ENCODE peak calls at places on chromosomes 7 and 10, in four cellular contexts. K is fibroblast of lung, L is coronary artery, M is skeletal muscle cell. J is an unnamed sample.

GRCh38 chr10:108556176-108556575 is 1367.1 kb downstream of the XPNPEP1 start:
- DNase-seq in K (no peak), L (no peak), M (peak; percentile 60), J (no peak)

GRCh38 chr10:60572511-60573194 is 183.0 kb upstream of the ANK3 start:
- DNase-seq in K (peak; percentile 63), L (no peak), M (peak; percentile 66), J (no peak)

GRCh38 chr10:19689231-19689630 is 127.0 kb upstream of the PLXDC2 start:
- DNase-seq in K (no peak), L (no peak), M (no peak), J (no peak)

GRCh38 chr10:44673245-44673999 is 237.7 kb upstream of the TMEM72 start:
- DNase-seq in K (no peak), L (no peak), M (no peak), J (no peak)

GRCh38 chr10:102731222-102731800 is 12.4 kb upstream of the WBP1L start:
- DNase-seq in K (no peak), L (no peak), M (no peak), J (no peak)

GRCh38 chr7:116353614-116354013 is 143.3 kb downstream of the TES start:
- DNase-seq in K (no peak), L (peak; percentile 77), M (no peak), J (no peak)

GRCh38 chr10:89327803-89328441 is at the start of gene IFIT3:
- DNase-seq in K (peak; percentile 96), L (no peak), M (peak; percentile 91), J (no peak)

GRCh38 chr7:36080843-36081242 is 72.2 kb upstream of the EEPD1 start:
- DNase-seq in K (no peak), L (no peak), M (no peak), J (no peak)

GRCh38 chr7:99002146-99002826 is 124.0 kb downstream of the TRRAP start:
- DNase-seq in K (no peak), L (no peak), M (no peak), J (no peak)

GRCh38 chr7:46281071-46281470 is 360.0 kb upstream of the IGFBP3 start:
- DNase-seq in K (no peak), L (no peak), M (no peak), J (no peak)

GRCh38 chr10:131972474-131973071 is 9.2 kb downstream of the BNIP3 start:
- DNase-seq in K (peak; percentile 43), L (no peak), M (no peak), J (peak; percentile 13)

GRCh38 chr7:159083001-159083697 is 61.5 kb downstream of the VIPR2 start:
- DNase-seq in K (no peak), L (peak; percentile 56), M (no peak), J (no peak)

GRCh38 chr10:104809288-104810090 is 168.4 kb downstream of the SORCS3 start:
- DNase-seq in K (no peak), L (no peak), M (peak; percentile 78), J (no peak)

GRCh38 chr7:79241288-79242055 is 212.0 kb downstream of the MAGI2 start:
- DNase-seq in K (peak; percentile 57), L (no peak), M (peak; percentile 44), J (no peak)

GRCh38 chr7:30434140-30434799 is 44.3 kb downstream of the NOD1 start:
- DNase-seq in K (no peak), L (no peak), M (no peak), J (no peak)

GRCh38 chr10:101867931-101868330 is 24.3 kb upstream of the KCNIP2 start:
- DNase-seq in K (no peak), L (no peak), M (no peak), J (no peak)

GRCh38 chr10:125757742-125758141 is 17.9 kb downstream of the MMP21 start:
- DNase-seq in K (no peak), L (no peak), M (no peak), J (no peak)

GRCh38 chr10:91883549-91884542 is 25.4 kb downstream of the FGFBP3 start:
- DNase-seq in K (peak; percentile 61), L (peak; percentile 78), M (peak; percentile 40), J (no peak)

GRCh38 chr10:111316607-111317006 is 239.8 kb downstream of the ADRA2A start:
- DNase-seq in K (no peak), L (no peak), M (no peak), J (no peak)

GRCh38 chr10:22590115-22590514 is 124.3 kb downstream of the PIP4K2A start:
- DNase-seq in K (no peak), L (no peak), M (no peak), J (no peak)

GRCh38 chr7:133530682-133531081 is 277.8 kb downstream of the EXOC4 start:
- DNase-seq in K (peak; percentile 81), L (no peak), M (peak; percentile 93), J (no peak)

GRCh38 chr10:101848408-101848807 is 4.8 kb upstream of the KCNIP2 start:
- DNase-seq in K (peak; percentile 19), L (no peak), M (peak; percentile 13), J (no peak)

GRCh38 chr10:120979435-120980315 is 128.5 kb downstream of the WDR11 start:
- DNase-seq in K (no peak), L (no peak), M (no peak), J (no peak)

GRCh38 chr7:149743481-149743880 is 29.9 kb downstream of the ZNF467 start:
- DNase-seq in K (no peak), L (no peak), M (no peak), J (no peak)

GRCh38 chr10:71367279-71367678 is 29.4 kb upstream of the CDH23 start:
- DNase-seq in K (no peak), L (no peak), M (no peak), J (no peak)

GRCh38 chr10:35561670-35562069 is 43.5 kb upstream of the GJD4 start:
- DNase-seq in K (no peak), L (peak; percentile 53), M (no peak), J (no peak)

GRCh38 chr10:21427804-21428481 is 97.5 kb downstream of the SKIDA1 start:
- DNase-seq in K (peak; percentile 34), L (no peak), M (peak; percentile 5), J (no peak)

GRCh38 chr10:133182791-133183645 is 23.0 kb downstream of the KNDC1 start:
- DNase-seq in K (no peak), L (no peak), M (no peak), J (no peak)

GRCh38 chr7:3754488-3755365 is 453.7 kb downstream of the SDK1 start:
- DNase-seq in K (peak; percentile 91), L (no peak), M (no peak), J (no peak)

GRCh38 chr10:79420974-79421688 is 24.3 kb downstream of the ZCCHC24 start:
- DNase-seq in K (no peak), L (no peak), M (no peak), J (no peak)

GRCh38 chr7:54877683-54878082 is 118.7 kb upstream of the SEC61G start:
- DNase-seq in K (no peak), L (no peak), M (no peak), J (no peak)

GRCh38 chr7:105269397-105269796 is 119.3 kb downstream of the SRPK2 start:
- DNase-seq in K (no peak), L (no peak), M (no peak), J (no peak)

GRCh38 chr10:73848821-73849489 is 25.4 kb downstream of the CAMK2G start:
- DNase-seq in K (peak; percentile 79), L (no peak), M (peak; percentile 35), J (peak; percentile 84)
- H3K4me3 ChIP-seq in K (no peak overlapping the region), L (no peak overlapping the region), M (no peak overlapping the region), J (no peak overlapping the region)

DNA sequence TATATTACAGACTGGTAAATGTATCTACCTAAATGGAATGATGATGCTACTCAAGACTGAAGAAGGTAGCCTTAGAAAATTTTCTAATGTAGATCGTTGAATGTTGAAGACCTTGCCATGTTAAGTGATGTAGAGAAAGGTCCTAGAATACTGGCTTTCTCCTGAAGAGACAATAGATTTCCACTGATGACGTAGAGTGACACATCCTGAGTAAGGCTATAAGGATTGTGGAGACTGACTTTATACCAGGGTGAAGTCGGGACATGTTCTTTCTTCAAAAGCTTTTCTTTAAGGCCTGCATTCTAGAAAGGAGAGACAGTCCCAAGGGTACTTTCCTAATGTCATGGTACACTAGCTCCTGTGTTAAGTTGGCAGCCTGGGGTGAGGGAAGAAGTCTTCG is 58.6 kb downstream of the PCDH15 start:
- DNase-seq in K (no peak), L (no peak), M (no peak), J (no peak)
- H3K4me3 ChIP-seq in K (no peak overlapping the region), L (no peak overlapping the region), M (no peak overlapping the region), J (no peak overlapping the region)

GRCh38 chr10:97850446-97850845 is 803 bp downstream of the GOLGA7B start:
- DNase-seq in K (no peak), L (no peak), M (no peak), J (no peak)
- H3K4me3 ChIP-seq in K (no peak overlapping the region), L (peak overlapping the region; percentile 68), M (no peak overlapping the region), J (peak overlapping the region; percentile 75)

GRCh38 chr7:20777377-20778062 is 9.2 kb downstream of the SP8 start:
- DNase-seq in K (no peak), L (no peak), M (no peak), J (no peak)
- H3K4me3 ChIP-seq in K (no peak overlapping the region), L (peak overlapping the region; percentile 64), M (peak overlapping the region; percentile 45), J (no peak overlapping the region)

GRCh38 chr7:23474829-23475578 is 4.7 kb upstream of the IGF2BP3 start:
- DNase-seq in K (no peak), L (no peak), M (no peak), J (no peak)
- H3K4me3 ChIP-seq in K (peak overlapping the region; percentile 82), L (no peak overlapping the region), M (peak overlapping the region; percentile 70), J (no peak overlapping the region)

J was measured in effector memory CD4-positive, alpha-beta T cell.